ENCODE peak calls at places on chromosomes 6 and 20, in six cellular contexts. Y is CD4-positive, alpha-beta memory T cell; C is activated T-helper 2 cell treated with anti-CD3 and anti-CD28 coated beads, Interferon-gamma antibody, Interleukin-2, Interleukin-4, amounts not matched to agents 10 μg/mL and 5 μg/mL and 100 μg/mL, durations not matched to agents 14 hours and 24 hours and 36 hours; K is fibroblast of the conjunctiva; B is RWPE1; Q is COR-L47. S is an unnamed sample.

GRCh38 chr20:10793741-10794140 is 119.9 kb upstream of the JAG1 start:
- DNase-seq in Y (no peak), C (no peak), K (no peak), B (no peak), Q (peak), S (no peak)

GRCh38 chr6:40727272-40727671 is 140.1 kb upstream of the LRFN2 start:
- DNase-seq in Y (no peak), C (no peak), K (no peak), B (no peak), Q (peak), S (no peak)

GRCh38 chr6:69392745-69393144 is 404.1 kb downstream of the LMBRD1 start:
- DNase-seq in Y (no peak), C (no peak), K (no peak), B (no peak), Q (no peak), S (no peak)

GRCh38 chr6:96926425-96926824 is 1.9 kb downstream of the KLHL32 start:
- DNase-seq in Y (no peak), C (no peak), K (no peak), B (no peak), Q (no peak), S (no peak)

GRCh38 chr6:13990830-13991229 is 66.1 kb downstream of the RNF182 start:
- DNase-seq in Y (no peak), C (no peak), K (no peak), B (no peak), Q (no peak), S (no peak)

GRCh38 chr6:99614430-99615161 is 8.0 kb downstream of the PRDM13 start:
- DNase-seq in Y (no peak), C (no peak), K (no peak), B (no peak), Q (peak), S (no peak)

GRCh38 chr6:37210313-37210898 is 40.5 kb downstream of the PIM1 start:
- DNase-seq in Y (peak), C (peak), K (peak), B (peak), Q (peak), S (peak)

GRCh38 chr20:46797201-46797600 is 87.8 kb downstream of the SLC2A10 start:
- DNase-seq in Y (no peak), C (no peak), K (no peak), B (no peak), Q (no peak), S (no peak)

GRCh38 chr20:45339799-45340198 is 8.4 kb downstream of the SDC4 start:
- DNase-seq in Y (no peak), C (no peak), K (no peak), B (no peak), Q (peak), S (no peak)

GRCh38 chr20:24708411-24709295 is 239.2 kb downstream of the SYNDIG1 start:
- DNase-seq in Y (no peak), C (no peak), K (no peak), B (no peak), Q (no peak), S (no peak)

GRCh38 chr20:47272893-47273590 is 83.5 kb downstream of the ZMYND8 start:
- DNase-seq in Y (peak), C (peak), K (peak), B (peak), Q (peak), S (no peak)

GRCh38 chr6:56232446-56232845 is 14.9 kb downstream of the COL21A1 start:
- DNase-seq in Y (no peak), C (no peak), K (no peak), B (no peak), Q (no peak), S (no peak)

GRCh38 chr20:25573288-25574251 is 11.8 kb downstream of the NINL start:
- DNase-seq in Y (no peak), C (no peak), K (no peak), B (no peak), Q (no peak), S (no peak)

GRCh38 chr6:128327890-128328289 is 192.5 kb downstream of the PTPRK start:
- DNase-seq in Y (peak), C (peak), K (no peak), B (no peak), Q (peak), S (no peak)

GRCh38 chr6:15775076-15775634 is 112.3 kb upstream of the DTNBP1 start:
- DNase-seq in Y (no peak), C (no peak), K (no peak), B (no peak), Q (no peak), S (no peak)

GRCh38 chr20:19397676-19398075 is 185.2 kb downstream of the SLC24A3 start:
- DNase-seq in Y (no peak), C (no peak), K (no peak), B (no peak), Q (no peak), S (no peak)

GRCh38 chr20:45933231-45934045 is 1.0 kb upstream of the PCIF1 start:
- DNase-seq in Y (peak), C (peak), K (peak), B (peak), Q (peak), S (no peak)

GRCh38 chr6:10481101-10481500 is 40.0 kb upstream of the GCNT2 start:
- DNase-seq in Y (no peak), C (no peak), K (no peak), B (peak), Q (no peak), S (no peak)

GRCh38 chr6:167045828-167046580 is 46.8 kb downstream of the CEP43 start:
- DNase-seq in Y (no peak), C (no peak), K (no peak), B (no peak), Q (no peak), S (no peak)

GRCh38 chr6:96015321-96015790 is 418 bp upstream of the FUT9 start:
- DNase-seq in Y (no peak), C (no peak), K (no peak), B (no peak), Q (peak), S (no peak)

GRCh38 chr6:129031051-129031599 is 148.2 kb downstream of the LAMA2 start:
- DNase-seq in Y (no peak), C (no peak), K (peak), B (peak), Q (no peak), S (peak)

GRCh38 chr6:32967151-32968091 is 973 bp upstream of the BRD2 start:
- DNase-seq in Y (peak), C (no peak), K (peak), B (no peak), Q (peak), S (no peak)

S was measured in HFF-Myc.